ENCODE peak calls at places on chromosomes 6 and 20, in eight cellular contexts. M is left colon; T is cardiac fibroblast; X is activated T-cell treated with anti-CD3 and anti-CD28 coated beads, Interleukin-2, amount 50 U/mL, for 1 hour; V is AG08395; H is ELR; D is stimulated activated CD4-positive, alpha-beta T cell treated with anti-CD3 and anti-CD28 coated beads, TNF-alpha, amount 100 ng/mL, for 4 hours; C is head of caudate nucleus. O is an unnamed sample.

GRCh38 chr6:25863360-25863759 is 10.7 kb downstream of the SLC17A3 start:
- DNase-seq in M (no peak), T (no peak), X (no peak), V (no peak), H (no peak), D (no peak), C (no peak), O (no peak)

GRCh38 chr6:26312501-26313390 is 52.3 kb upstream of the BTN3A2 start:
- DNase-seq in M (peak; percentile 81), T (peak; percentile 96), X (peak; percentile 83), V (no peak), H (peak; percentile 96), D (peak; percentile 76), C (peak; percentile 85), O (peak; percentile 91)

GRCh38 chr6:33297956-33298772 is 578 bp downstream of the RGL2 start:
- DNase-seq in M (peak; percentile 63), T (peak; percentile 85), X (peak; percentile 69), V (peak; percentile 95), H (peak; percentile 87), D (no peak), C (peak; percentile 42), O (peak; percentile 87)

GRCh38 chr20:63522981-63523611 is 2.5 kb downstream of the PPDPF start:
- DNase-seq in M (no peak), T (no peak), X (no peak), V (no peak), H (no peak), D (no peak), C (no peak), O (no peak)

GRCh38 chr6:47792216-47792733 is 10.4 kb downstream of the OPN5 start:
- DNase-seq in M (no peak), T (no peak), X (no peak), V (no peak), H (no peak), D (no peak), C (no peak), O (no peak)

GRCh38 chr20:10282930-10283556 is 64.4 kb downstream of the SNAP25 start:
- DNase-seq in M (no peak), T (peak; percentile 52), X (no peak), V (peak; percentile 65), H (peak; percentile 83), D (no peak), C (no peak), O (peak; percentile 66)

GRCh38 chr6:108966855-108967755 is 118.9 kb downstream of the ARMC2 start:
- DNase-seq in M (no peak), T (peak; percentile 70), X (no peak), V (peak; percentile 36), H (peak; percentile 73), D (no peak), C (no peak), O (peak; percentile 28)

GRCh38 chr6:90865513-90865912 is 278.6 kb upstream of the MAP3K7 start:
- DNase-seq in M (no peak), T (no peak), X (no peak), V (no peak), H (no peak), D (no peak), C (no peak), O (no peak)

GRCh38 chr6:169859978-169860703 is 108.7 kb downstream of the ERMARD start:
- DNase-seq in M (no peak), T (no peak), X (no peak), V (no peak), H (no peak), D (no peak), C (no peak), O (no peak)

GRCh38 chr20:61753987-61754956 is 311.4 kb downstream of the TAF4 start:
- DNase-seq in M (no peak), T (no peak), X (no peak), V (no peak), H (no peak), D (no peak), C (no peak), O (no peak)

GRCh38 chr6:2714359-2714895 is 36.3 kb downstream of the MYLK4 start:
- DNase-seq in M (no peak), T (peak; percentile 92), X (no peak), V (peak; percentile 76), H (peak; percentile 90), D (no peak), C (no peak), O (peak; percentile 80)

GRCh38 chr6:140269766-140270165 is 895.3 kb upstream of the CITED2 start:
- DNase-seq in M (no peak), T (peak; percentile 49), X (no peak), V (no peak), H (peak; percentile 7), D (no peak), C (no peak), O (peak; percentile 26)

GRCh38 chr20:43863330-43863729 is 51.3 kb upstream of the TOX2 start:
- DNase-seq in M (no peak), T (no peak), X (no peak), V (no peak), H (peak; percentile 41), D (no peak), C (no peak), O (no peak)

GRCh38 chr6:90369024-90369519 is 72.4 kb upstream of the BACH2 start:
- DNase-seq in M (no peak), T (peak; percentile 100), X (no peak), V (peak; percentile 95), H (peak; percentile 100), D (no peak), C (peak; percentile 14), O (peak; percentile 100)